ENCODE peak calls at places on chromosomes 1 and 21, in nine cellular contexts. K is NCI-H1694; J is RWPE1; C is T1000; B is endodermal cell; I is stimulated activated CD4-positive, alpha-beta T cell treated with anti-CD3 and anti-CD28 coated beads, Interleukin-2, amount 100 ng/mL, for 48 hours; A is MCF 10A; Y is hypothalamus; W is activated CD8-positive, alpha-beta T cell treated with anti-CD3 and anti-CD28 coated beads for 36 hours. P is an unnamed sample.

GRCh38 chr1:32062867-32063230 is 9.9 kb upstream of the TMEM39B start:
- DNase-seq in Y (no peak), B (no peak), A (no peak), C (no peak), K (no peak), W (no peak), I (no peak), J (no peak), P (no peak)

GRCh38 chr1:174794861-174795260 is 204.9 kb upstream of the CACYBP start:
- DNase-seq in K (no peak), A (no peak), W (no peak), Y (no peak), J (no peak), C (no peak), I (no peak), B (no peak), P (no peak)

GRCh38 chr1:167781558-167781957 is 59.8 kb downstream of the MPZL1 start:
- DNase-seq in K (no peak), J (no peak), Y (no peak), I (no peak), B (no peak), A (no peak), W (no peak), C (no peak), P (no peak)

GRCh38 chr1:21638531-21639341 is 30.4 kb downstream of the RAP1GAP start:
- DNase-seq in A (peak), B (peak), K (no peak), Y (no peak), W (peak), I (no peak), J (peak), C (no peak), P (no peak)

GRCh38 chr21:43835061-43835460 is 30.0 kb upstream of the AGPAT3 start:
- DNase-seq in I (no peak), W (no peak), Y (no peak), B (no peak), J (no peak), C (no peak), A (no peak), K (no peak), P (no peak)

GRCh38 chr1:100718581-100718980 is 961 bp upstream of the VCAM1 start:
- DNase-seq in B (no peak), W (no peak), J (no peak), K (no peak), I (no peak), A (no peak), C (no peak), Y (no peak), P (no peak)

GRCh38 chr1:7425771-7426170 is 345.3 kb upstream of the VAMP3 start:
- DNase-seq in W (no peak), I (no peak), C (no peak), J (no peak), B (no peak), K (no peak), A (no peak), Y (no peak), P (no peak)

GRCh38 chr1:180168786-180169640 is 14.3 kb downstream of the QSOX1 start:
- DNase-seq in J (peak), C (no peak), W (peak), I (peak), Y (no peak), B (peak), K (peak), A (peak), P (no peak)

GRCh38 chr21:44931137-44931500 is 8.7 kb upstream of the SLX9 start:
- DNase-seq in I (no peak), W (peak), C (no peak), Y (no peak), B (no peak), A (peak), K (no peak), J (no peak), P (no peak)

GRCh38 chr21:38032402-38032801 is 116.1 kb upstream of the KCNJ6 start:
- DNase-seq in Y (no peak), I (no peak), B (no peak), J (no peak), C (no peak), W (no peak), K (no peak), A (no peak), P (no peak)

GRCh38 chr21:37149411-37149810 is 76.4 kb downstream of the TTC3 start:
- DNase-seq in W (no peak), K (no peak), A (peak), I (no peak), Y (no peak), J (no peak), B (no peak), C (no peak), P (no peak)

GRCh38 chr1:209150114-209150513 is 433.4 kb upstream of the CAMK1G start:
- DNase-seq in K (no peak), Y (no peak), C (no peak), I (no peak), B (peak), J (peak), A (peak), W (peak), P (no peak)

GRCh38 chr1:108049083-108049819 is 84.3 kb upstream of the VAV3 start:
- DNase-seq in W (peak), K (peak), A (peak), J (no peak), C (peak), Y (peak), I (no peak), B (peak), P (peak)

GRCh38 chr1:10909697-10910489 is 102.6 kb upstream of the TARDBP start:
- DNase-seq in A (peak), C (no peak), J (peak), Y (no peak), W (peak), B (peak), K (no peak), I (peak), P (peak)

GRCh38 chr1:20358761-20359263 is 68.1 kb downstream of the VWA5B1 start:
- DNase-seq in Y (no peak), W (no peak), I (no peak), J (peak), A (peak), K (peak), C (no peak), B (no peak), P (no peak)

GRCh38 chr1:66270122-66270812 is 263.7 kb upstream of the SGIP1 start:
- DNase-seq in C (no peak), J (no peak), W (no peak), A (peak), Y (no peak), I (no peak), B (no peak), K (no peak), P (no peak)

GRCh38 chr1:87495870-87496269 is 167.2 kb downstream of the LMO4 start:
- DNase-seq in W (no peak), A (no peak), B (no peak), I (no peak), C (no peak), Y (no peak), K (no peak), J (no peak), P (no peak)

GRCh38 chr1:151994956-151995355 is 1.3 kb upstream of the S100A10 start:
- DNase-seq in J (peak), K (no peak), A (peak), W (no peak), B (peak), C (peak), Y (no peak), I (no peak), P (no peak)

GRCh38 chr1:53677486-53677885 is 61.5 kb downstream of the GLIS1 start:
- DNase-seq in C (no peak), J (no peak), W (no peak), Y (no peak), K (no peak), I (no peak), B (no peak), A (no peak), P (no peak)

GRCh38 chr1:54922040-54922761 is 35.2 kb upstream of the DHCR24 start:
- DNase-seq in Y (no peak), K (no peak), I (no peak), B (no peak), J (no peak), W (no peak), C (no peak), A (no peak), P (no peak)

GRCh38 chr1:100396651-100397050 is 44.3 kb downstream of the CDC14A start:
- DNase-seq in C (no peak), Y (no peak), K (no peak), B (no peak), W (peak), I (no peak), J (no peak), A (no peak), P (no peak)

GRCh38 chr1:232981161-232981560 is 30.8 kb downstream of the NTPCR start:
- DNase-seq in A (no peak), I (no peak), C (no peak), Y (no peak), W (no peak), J (no peak), K (no peak), B (no peak), P (no peak)

GRCh38 chr1:52002038-52002917 is 11.8 kb upstream of the RAB3B start:
- DNase-seq in J (peak), W (peak), C (peak), A (peak), B (peak), Y (no peak), I (peak), K (peak), P (no peak)

GRCh38 chr1:89356658-89357400 is 7.0 kb upstream of the GBP6 start:
- DNase-seq in B (no peak), I (no peak), J (no peak), A (peak), Y (no peak), C (no peak), K (no peak), W (no peak), P (no peak)

GRCh38 chr1:70503358-70503757 is 92.3 kb downstream of the CTH start:
- DNase-seq in B (no peak), C (no peak), J (no peak), I (no peak), A (no peak), W (no peak), K (no peak), Y (no peak), P (no peak)

GRCh38 chr1:207034208-207034607 is 1.7 kb upstream of the C1orf116 start:
- DNase-seq in Y (no peak), A (no peak), C (no peak), B (no peak), I (no peak), J (no peak), K (no peak), W (no peak), P (no peak)

GRCh38 chr21:36707763-36708511 is 9.0 kb downstream of the SIM2 start:
- DNase-seq in K (no peak), J (no peak), B (peak), I (no peak), W (no peak), C (no peak), A (no peak), Y (no peak), P (no peak)

GRCh38 chr1:156347337-156347736 is 9.0 kb downstream of the TSACC start:
- DNase-seq in K (no peak), C (no peak), W (no peak), A (no peak), Y (no peak), I (no peak), J (no peak), B (no peak), P (no peak)

GRCh38 chr1:81756872-81757271 is 43.9 kb upstream of the ADGRL2 start:
- DNase-seq in I (no peak), Y (no peak), W (no peak), J (no peak), C (no peak), K (no peak), B (no peak), A (no peak), P (no peak)

GRCh38 chr21:44647222-44647552 is 973 bp downstream of the KRTAP10-11 start:
- DNase-seq in A (no peak), Y (no peak), B (no peak), J (no peak), W (no peak), K (no peak), C (no peak), I (no peak), P (no peak)

GRCh38 chr1:24704411-24705259 is 40.6 kb upstream of the CLIC4 start:
- DNase-seq in A (peak), J (no peak), I (no peak), K (no peak), W (no peak), B (peak), Y (peak), C (no peak), P (no peak)

P was measured in activated CD4-positive, CD25-positive, alpha-beta regulatory T cell.